ENCODE peak calls at places on chromosomes 3 and 15, in four cellular contexts. One of them, this sample, is unnamed.

GRCh38 chr3:173743111-173743510 is 345.6 kb downstream of the NLGN1 start:
- DNase-seq in H9: no peak
- DNase-seq in trophoblast cell: no peak
- DNase-seq in mesenchymal stem cell: no peak
- DNase-seq in this sample: no peak

GRCh38 chr3:85867072-85867471 is 908.3 kb downstream of the CADM2 start:
- DNase-seq in trophoblast cell: no peak
- DNase-seq in H9: no peak
- DNase-seq in mesenchymal stem cell: no peak
- DNase-seq in this sample: no peak

GRCh38 chr3:5657109-5657508 is 469.6 kb downstream of the EDEM1 start:
- DNase-seq in trophoblast cell: peak
- DNase-seq in H9: no peak
- DNase-seq in mesenchymal stem cell: no peak
- DNase-seq in this sample: no peak

GRCh38 chr15:34987623-34987981 is 485 bp downstream of the ZNF770 start:
- DNase-seq in H9: no peak
- DNase-seq in trophoblast cell: no peak
- DNase-seq in mesenchymal stem cell: no peak
- DNase-seq in this sample: no peak

GRCh38 chr3:139524841-139525538 is 14.6 kb downstream of the RBP1 start:
- DNase-seq in mesenchymal stem cell: no peak
- DNase-seq in H9: no peak
- DNase-seq in trophoblast cell: no peak
- DNase-seq in this sample: no peak

GRCh38 chr15:77440378-77440999 is 19.8 kb downstream of the HMG20A start:
- DNase-seq in mesenchymal stem cell: peak
- DNase-seq in trophoblast cell: peak
- DNase-seq in H9: no peak
- DNase-seq in this sample: no peak

GRCh38 chr3:152048826-152049225 is 175.4 kb downstream of the SUCNR1 start:
- DNase-seq in trophoblast cell: no peak
- DNase-seq in mesenchymal stem cell: no peak
- DNase-seq in H9: no peak
- DNase-seq in this sample: no peak

GRCh38 chr3:190697901-190698300 is 164.6 kb downstream of the GMNC start:
- DNase-seq in H9: no peak
- DNase-seq in trophoblast cell: peak
- DNase-seq in mesenchymal stem cell: peak
- DNase-seq in this sample: no peak

GRCh38 chr3:111285691-111286090 is 214.1 kb downstream of the NECTIN3 start:
- DNase-seq in mesenchymal stem cell: no peak
- DNase-seq in H9: no peak
- DNase-seq in trophoblast cell: no peak
- DNase-seq in this sample: no peak

GRCh38 chr3:126415661-126416591 is 21.2 kb downstream of the CFAP100 start:
- DNase-seq in H9: no peak
- DNase-seq in mesenchymal stem cell: no peak
- DNase-seq in trophoblast cell: no peak
- DNase-seq in this sample: no peak

GRCh38 chr15:80208758-80209734 is 43.0 kb downstream of the CTXND1 start:
- DNase-seq in trophoblast cell: no peak
- DNase-seq in mesenchymal stem cell: no peak
- DNase-seq in H9: no peak
- DNase-seq in this sample: no peak

GRCh38 chr3:129662230-129662629 is 55.8 kb upstream of the PLXND1 start:
- DNase-seq in H9: no peak
- DNase-seq in mesenchymal stem cell: no peak
- DNase-seq in trophoblast cell: peak
- DNase-seq in this sample: no peak

GRCh38 chr15:51253385-51253784 is 85.0 kb downstream of the CYP19A1 start:
- DNase-seq in mesenchymal stem cell: no peak
- DNase-seq in trophoblast cell: no peak
- DNase-seq in H9: no peak
- DNase-seq in this sample: no peak

GRCh38 chr15:70089692-70089971 is 8.1 kb downstream of the TLE3 start:
- DNase-seq in trophoblast cell: no peak
- DNase-seq in mesenchymal stem cell: peak
- DNase-seq in H9: no peak
- DNase-seq in this sample: no peak

GRCh38 chr15:78914027-78914764 is 30.6 kb downstream of the CTSH start:
- DNase-seq in mesenchymal stem cell: no peak
- DNase-seq in H9: no peak
- DNase-seq in trophoblast cell: no peak
- DNase-seq in this sample: no peak

GRCh38 chr3:156643729-156644389 is 30.5 kb upstream of the TIPARP start:
- DNase-seq in H9: no peak
- DNase-seq in trophoblast cell: peak
- DNase-seq in mesenchymal stem cell: peak
- DNase-seq in this sample: no peak

GRCh38 chr15:44312108-44312507 is 23.6 kb downstream of the GOLM2 start:
- DNase-seq in H9: no peak
- DNase-seq in trophoblast cell: no peak
- DNase-seq in mesenchymal stem cell: no peak
- DNase-seq in this sample: no peak

GRCh38 chr15:57026016-57026602 is 107.7 kb downstream of the TCF12 start:
- DNase-seq in mesenchymal stem cell: peak
- DNase-seq in H9: no peak
- DNase-seq in trophoblast cell: no peak
- DNase-seq in this sample: no peak

GRCh38 chr3:173135059-173135458 is 6.0 kb downstream of the SPATA16 start:
- DNase-seq in mesenchymal stem cell: no peak
- DNase-seq in H9: no peak
- DNase-seq in trophoblast cell: no peak
- DNase-seq in this sample: no peak

GRCh38 chr3:112128843-112129727 is 4.0 kb downstream of the GCSAM start:
- DNase-seq in trophoblast cell: peak
- DNase-seq in H9: peak
- DNase-seq in mesenchymal stem cell: peak
- DNase-seq in this sample: no peak

GRCh38 chr3:54533856-54534255 is 394.0 kb downstream of the LRTM1 start:
- DNase-seq in mesenchymal stem cell: no peak
- DNase-seq in trophoblast cell: no peak
- DNase-seq in H9: peak
- DNase-seq in this sample: no peak

GRCh38 chr3:127691494-127691893 is 18.7 kb downstream of the ABTB1 start:
- DNase-seq in H9: no peak
- DNase-seq in trophoblast cell: no peak
- DNase-seq in mesenchymal stem cell: no peak
- DNase-seq in this sample: no peak

GRCh38 chr3:20352547-20353164 is 166.7 kb upstream of the SGO1 start:
- DNase-seq in trophoblast cell: peak
- DNase-seq in mesenchymal stem cell: no peak
- DNase-seq in H9: no peak
- DNase-seq in this sample: no peak

GRCh38 chr15:66670698-66671580 is 31.1 kb upstream of the SMAD6 start:
- DNase-seq in mesenchymal stem cell: no peak
- DNase-seq in trophoblast cell: peak
- DNase-seq in H9: peak
- DNase-seq in this sample: no peak

GRCh38 chr15:87082576-87082975 is 1002.9 kb downstream of the AGBL1 start:
- DNase-seq in mesenchymal stem cell: no peak
- DNase-seq in trophoblast cell: no peak
- DNase-seq in H9: no peak
- DNase-seq in this sample: no peak

GRCh38 chr3:88044411-88044810 is 14.4 kb downstream of the CGGBP1 start:
- DNase-seq in H9: no peak
- DNase-seq in trophoblast cell: no peak
- DNase-seq in mesenchymal stem cell: no peak
- DNase-seq in this sample: no peak

GRCh38 chr3:38039101-38039898 is at the start of gene DLEC1:
- DNase-seq in H9: peak
- DNase-seq in trophoblast cell: peak
- DNase-seq in mesenchymal stem cell: peak
- DNase-seq in this sample: peak

GRCh38 chr3:140359198-140359995 is 318.5 kb upstream of the TRIM42 start:
- DNase-seq in mesenchymal stem cell: no peak
- DNase-seq in trophoblast cell: no peak
- DNase-seq in H9: no peak
- DNase-seq in this sample: no peak

GRCh38 chr3:183764854-183765731 is 60.3 kb downstream of the MAP6D1 start:
- DNase-seq in trophoblast cell: peak
- DNase-seq in mesenchymal stem cell: peak
- DNase-seq in H9: no peak
- DNase-seq in this sample: no peak

GRCh38 chr3:172115059-172115458 is 75.7 kb downstream of the FNDC3B start:
- DNase-seq in trophoblast cell: no peak
- DNase-seq in mesenchymal stem cell: no peak
- DNase-seq in H9: no peak
- DNase-seq in this sample: no peak

GRCh38 chr15:57045741-57046382 is 127.4 kb downstream of the TCF12 start:
- DNase-seq in H9: no peak
- DNase-seq in trophoblast cell: no peak
- DNase-seq in mesenchymal stem cell: no peak
- DNase-seq in this sample: no peak

GRCh38 chr3:180871901-180872300 is 40.6 kb upstream of the FXR1 start:
- DNase-seq in H9: no peak
- DNase-seq in trophoblast cell: no peak
- DNase-seq in mesenchymal stem cell: no peak
- DNase-seq in this sample: no peak

GRCh38 chr3:15743587-15744009 is 54.2 kb downstream of the ANKRD28 start:
- DNase-seq in trophoblast cell: no peak
- DNase-seq in mesenchymal stem cell: peak
- DNase-seq in H9: no peak
- DNase-seq in this sample: no peak

GRCh38 chr15:28994830-28995180 is 109.0 kb downstream of the APBA2 start:
- DNase-seq in mesenchymal stem cell: no peak
- DNase-seq in trophoblast cell: no peak
- DNase-seq in H9: no peak
- DNase-seq in this sample: no peak

GRCh38 chr15:70569139-70569717 is 194.1 kb downstream of the UACA start:
- DNase-seq in mesenchymal stem cell: peak
- DNase-seq in H9: peak
- DNase-seq in trophoblast cell: peak
- DNase-seq in this sample: no peak

GRCh38 chr15:48573780-48574179 is 71.7 kb downstream of the FBN1 start:
- DNase-seq in trophoblast cell: no peak
- DNase-seq in H9: no peak
- DNase-seq in mesenchymal stem cell: no peak
- DNase-seq in this sample: no peak

GRCh38 chr3:15646924-15647511 is 45.5 kb downstream of the BTD start:
- DNase-seq in H9: no peak
- DNase-seq in trophoblast cell: peak
- DNase-seq in mesenchymal stem cell: peak
- DNase-seq in this sample: no peak

GRCh38 chr3:61032991-61033390 is 218.3 kb downstream of the FHIT start:
- DNase-seq in trophoblast cell: no peak
- DNase-seq in H9: no peak
- DNase-seq in mesenchymal stem cell: no peak
- DNase-seq in this sample: no peak

GRCh38 chr3:147301781-147302180 is 104.6 kb downstream of the ZIC4 start:
- DNase-seq in H9: no peak
- DNase-seq in trophoblast cell: no peak
- DNase-seq in mesenchymal stem cell: no peak
- DNase-seq in this sample: no peak

GRCh38 chr3:147298511-147298982 is 107.8 kb downstream of the ZIC4 start:
- DNase-seq in H9: no peak
- DNase-seq in mesenchymal stem cell: peak
- DNase-seq in trophoblast cell: peak
- DNase-seq in this sample: peak

GRCh38 chr3:147299656-147300055 is 106.7 kb downstream of the ZIC4 start:
- DNase-seq in mesenchymal stem cell: peak
- DNase-seq in trophoblast cell: no peak
- DNase-seq in H9: no peak
- DNase-seq in this sample: no peak

GRCh38 chr3:147297756-147298155 is 108.6 kb downstream of the ZIC4 start:
- DNase-seq in mesenchymal stem cell: no peak
- DNase-seq in trophoblast cell: peak
- DNase-seq in H9: no peak
- DNase-seq in this sample: no peak
- H4K8ac ChIP-seq in mesenchymal stem cell: no peak
- H4K8ac ChIP-seq in trophoblast cell: no peak
- H4K8ac ChIP-seq in H9: no peak
- H4K8ac ChIP-seq in this sample: no peak

GRCh38 chr15:46526726-46527110 is 891.9 kb downstream of the SQOR start:
- DNase-seq in trophoblast cell: no peak
- DNase-seq in mesenchymal stem cell: no peak
- DNase-seq in H9: no peak
- DNase-seq in this sample: no peak
- H3K14ac ChIP-seq in trophoblast cell: no peak
- H3K14ac ChIP-seq in mesenchymal stem cell: no peak
- H3K14ac ChIP-seq in H9: no peak
- H3K14ac ChIP-seq in this sample: no peak

GRCh38 chr15:101020945-101021344 is 101.8 kb downstream of the LRRK1 start:
- DNase-seq in trophoblast cell: no peak
- DNase-seq in H9: peak
- DNase-seq in mesenchymal stem cell: no peak
- DNase-seq in this sample: no peak
- H4K91ac ChIP-seq in trophoblast cell: no peak
- H4K91ac ChIP-seq in H9: no peak
- H4K91ac ChIP-seq in mesenchymal stem cell: no peak
- H4K91ac ChIP-seq in this sample: no peak

GRCh38 chr15:90190606-90191343 is 10.4 kb upstream of the SEMA4B start:
- DNase-seq in mesenchymal stem cell: no peak
- DNase-seq in trophoblast cell: no peak
- DNase-seq in H9: no peak
- DNase-seq in this sample: no peak

GRCh38 chr15:90191344-90191687 is 9.8 kb upstream of the SEMA4B start:
- DNase-seq in mesenchymal stem cell: no peak
- DNase-seq in H9: no peak
- DNase-seq in trophoblast cell: no peak
- DNase-seq in this sample: no peak

GRCh38 chr15:90192961-90193786 is 8.0 kb upstream of the SEMA4B start:
- DNase-seq in H9: no peak
- DNase-seq in trophoblast cell: no peak
- DNase-seq in mesenchymal stem cell: no peak
- DNase-seq in this sample: no peak

GRCh38 chr15:90189781-90190467 is 11.2 kb upstream of the SEMA4B start:
- DNase-seq in mesenchymal stem cell: no peak
- DNase-seq in H9: no peak
- DNase-seq in trophoblast cell: no peak
- DNase-seq in this sample: no peak

DNA sequence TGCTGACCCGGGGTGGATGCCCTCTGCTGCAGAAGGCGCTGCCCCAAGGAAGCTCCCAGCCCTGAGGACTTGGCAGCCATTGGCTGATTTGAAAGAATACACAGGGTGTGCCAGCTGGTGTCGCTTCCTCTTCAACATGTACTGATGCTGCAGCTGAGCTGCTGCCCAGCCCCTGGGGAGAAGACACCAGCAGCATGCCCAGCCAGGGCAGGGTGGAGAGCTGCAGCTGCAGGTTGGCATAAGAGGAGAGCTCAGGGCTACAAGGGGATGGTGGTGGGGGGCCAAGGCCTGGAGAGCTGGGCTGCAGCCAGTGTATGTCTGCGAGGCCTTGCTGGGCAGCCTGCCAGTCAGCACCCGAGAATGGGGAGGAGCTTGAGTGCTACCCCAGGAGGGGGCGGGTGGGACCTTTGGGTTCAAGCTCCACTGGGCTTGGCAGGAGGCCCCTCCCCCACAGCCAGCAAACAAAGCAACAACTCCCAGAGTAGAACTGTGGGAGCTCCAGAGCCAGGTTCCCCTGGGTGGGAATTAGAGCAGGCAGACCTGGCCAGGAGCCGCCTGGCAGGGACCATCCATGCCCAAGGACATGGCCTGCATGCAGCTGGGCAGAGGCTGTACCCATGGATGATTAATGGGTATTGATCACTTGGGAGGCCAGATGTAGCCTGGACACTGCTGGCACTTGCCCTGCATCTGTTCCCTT is 9.2 kb upstream of the SEMA4B start:
- DNase-seq in H9: no peak
- DNase-seq in trophoblast cell: no peak
- DNase-seq in mesenchymal stem cell: no peak
- DNase-seq in this sample: no peak
- H4K8ac ChIP-seq in H9: no peak
- H4K8ac ChIP-seq in trophoblast cell: no peak
- H4K8ac ChIP-seq in mesenchymal stem cell: peak
- H4K8ac ChIP-seq in this sample: no peak